ENCODE peak calls at places on chromosomes 4 and X, in four cellular contexts. B, L, A and K are unnamed samples.

GRCh38 chr4:17939061-17939460 is 82.5 kb downstream of the LCORL start:
- DNase-seq in L (no peak), A (no peak), B (no peak), K (no peak)

GRCh38 chrX:78375894-78376293 is 48.5 kb upstream of the CYSLTR1 start:
- DNase-seq in L (no peak), B (no peak), A (no peak), K (no peak)

GRCh38 chrX:3815896-3816664 is 102.6 kb upstream of the PRKX start:
- DNase-seq in A (peak), L (peak), B (peak), K (peak)

GRCh38 chr4:183571350-183572076 is 66.7 kb downstream of the ING2 start:
- DNase-seq in A (peak), L (no peak), B (peak), K (peak)

GRCh38 chr4:152164561-152164960 is 371.3 kb downstream of the FBXW7 start:
- DNase-seq in L (no peak), A (no peak), B (no peak), K (no peak)

GRCh38 chrX:132119821-132120220 is 8.0 kb downstream of the FRMD7 start:
- DNase-seq in B (no peak), A (no peak), L (no peak), K (no peak)

GRCh38 chr4:84258905-84259830 is 239.9 kb downstream of the NKX6-1 start:
- DNase-seq in L (no peak), B (peak), A (peak), K (peak)

GRCh38 chr4:149790172-149790907 is 25.3 kb downstream of the IQCM start:
- DNase-seq in L (no peak), B (no peak), A (no peak), K (no peak)

GRCh38 chr4:15755321-15755750 is 22.8 kb upstream of the CD38 start:
- DNase-seq in B (no peak), L (no peak), A (no peak), K (no peak)

GRCh38 chr4:169185133-169185956 is 85.4 kb downstream of the SH3RF1 start:
- DNase-seq in A (peak), B (no peak), L (no peak), K (no peak)

GRCh38 chr4:129822708-129823504 is 727.0 kb downstream of the C4orf33 start:
- DNase-seq in L (no peak), B (no peak), A (no peak), K (no peak)

GRCh38 chrX:85993539-85994197 is 53.7 kb downstream of the CHM start:
- DNase-seq in B (no peak), A (no peak), L (no peak), K (no peak)

GRCh38 chrX:69150294-69150960 is 14.8 kb downstream of the PJA1 start:
- DNase-seq in L (no peak), B (peak), A (peak), K (no peak)

GRCh38 chrX:140502491-140503229 is 2.2 kb downstream of the SOX3 start:
- DNase-seq in L (no peak), B (no peak), A (no peak), K (no peak)

GRCh38 chr4:122739174-122739573 is 6.7 kb downstream of the BBS12 start:
- DNase-seq in B (no peak), A (no peak), L (no peak), K (no peak)

GRCh38 chrX:140141444-140142029 is 176.2 kb upstream of the CXorf66 start:
- DNase-seq in L (peak), A (peak), B (peak), K (peak)

GRCh38 chrX:112851806-112852205 is 11.2 kb upstream of the AMOT start:
- DNase-seq in B (no peak), A (no peak), L (no peak), K (no peak)
- TF ChIP-seq NR3C1 in B (no peak), A (no peak), L (no peak), K (no peak)

GRCh38 chrX:54560411-54560810 is 30.4 kb downstream of the GNL3L start:
- DNase-seq in A (no peak), B (no peak), L (no peak), K (no peak)
- TF ChIP-seq NR3C1 in A (no peak), B (no peak), L (no peak), K (no peak)

DNA sequence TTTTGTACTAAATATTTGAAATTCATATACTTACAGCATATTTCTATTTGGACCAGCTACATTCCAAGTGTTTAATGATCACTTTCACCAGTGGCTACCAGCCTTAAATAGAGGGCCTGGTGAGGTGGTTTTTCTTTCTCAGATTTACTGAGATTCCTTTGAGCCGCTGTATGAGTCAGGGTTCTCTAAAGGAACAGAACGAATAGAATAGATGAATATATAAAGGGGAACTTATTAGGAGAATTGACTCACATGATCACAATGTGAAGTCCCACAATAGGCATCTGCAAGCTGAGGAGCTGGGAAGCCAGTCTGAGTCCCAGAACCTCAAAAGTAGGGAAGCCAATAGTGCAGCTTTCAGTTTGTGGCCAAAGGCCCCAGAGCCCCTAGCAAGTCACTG is 146.2 kb upstream of the TLL1 start:
- DNase-seq in A (no peak), B (no peak), L (no peak), K (no peak)
- TF ChIP-seq NR3C1 in A (no peak), B (no peak), L (no peak), K (no peak)

GRCh38 chrX:154333837-154334271 is 38.3 kb downstream of the TKTL1 start:
- DNase-seq in B (no peak), A (no peak), L (no peak), K (no peak)
- TF ChIP-seq NR3C1 in B (no peak), A (no peak), L (no peak), K (no peak)